ENCODE peak calls at places on chromosomes 3 and 15, in eight cellular contexts. C is Calu3, W is GM13977, A is PC-3, Q is choroid plexus epithelial cell, Y is endothelial cell of umbilical vein, R is prostate gland, J is uterus. K is an unnamed sample.

GRCh38 chr15:65829150-65829764 is 37.2 kb upstream of the DENND4A start:
- DNase-seq in Y (peak), A (peak), W (peak), J (no peak), C (peak), Q (peak), R (no peak), K (peak)

GRCh38 chr15:46442196-46442595 is 807.4 kb downstream of the SQOR start:
- DNase-seq in Q (no peak), J (no peak), A (peak), C (no peak), R (no peak), W (no peak), Y (no peak), K (no peak)

GRCh38 chr3:184697845-184698244 is 14.0 kb downstream of the MAGEF1 start:
- DNase-seq in Q (no peak), Y (no peak), J (no peak), R (no peak), C (no peak), A (no peak), W (no peak), K (no peak)

GRCh38 chr15:40309344-40309862 is 1.7 kb upstream of the PLCB2 start:
- DNase-seq in A (no peak), R (no peak), W (no peak), Q (no peak), Y (no peak), C (no peak), J (no peak), K (no peak)

GRCh38 chr15:98070132-98070531 is 109.6 kb downstream of the ARRDC4 start:
- DNase-seq in R (no peak), C (no peak), W (no peak), Q (peak), A (no peak), J (no peak), Y (no peak), K (no peak)

GRCh38 chr3:99119312-99119810 is 217.9 kb upstream of the DCBLD2 start:
- DNase-seq in A (peak), J (no peak), C (no peak), W (no peak), Y (peak), Q (peak), R (no peak), K (no peak)

GRCh38 chr3:169311366-169311765 is 352.1 kb downstream of the MECOM start:
- DNase-seq in C (no peak), Y (peak), R (no peak), Q (no peak), A (no peak), W (no peak), J (no peak), K (no peak)

GRCh38 chr15:91696981-91697380 is 156.5 kb upstream of the SLCO3A1 start:
- DNase-seq in C (no peak), Y (no peak), R (no peak), J (no peak), W (no peak), Q (no peak), A (no peak), K (no peak)

GRCh38 chr15:69956417-69956816 is 141.3 kb downstream of the TLE3 start:
- DNase-seq in A (no peak), W (no peak), C (no peak), R (no peak), Y (no peak), Q (no peak), J (no peak), K (no peak)

GRCh38 chr15:60353245-60353940 is 44.4 kb downstream of the ANXA2 start:
- DNase-seq in Y (no peak), W (no peak), R (no peak), Q (peak), A (peak), C (no peak), J (no peak), K (no peak)

GRCh38 chr3:171526146-171526545 is 65.9 kb upstream of the TNIK start:
- DNase-seq in J (no peak), Y (no peak), C (no peak), W (no peak), Q (peak), A (peak), R (no peak), K (no peak)

GRCh38 chr3:34382859-34383258 is 584.4 kb downstream of the PDCD6IP start:
- DNase-seq in W (no peak), A (peak), Y (no peak), R (no peak), J (no peak), C (no peak), Q (no peak), K (no peak)

GRCh38 chr3:172398484-172398883 is 49.8 kb downstream of the GHSR start:
- DNase-seq in C (no peak), W (no peak), R (no peak), A (no peak), Y (no peak), J (no peak), Q (no peak), K (no peak)

GRCh38 chr3:62151591-62151990 is 221.8 kb downstream of the FEZF2 start:
- DNase-seq in R (no peak), Y (no peak), Q (no peak), A (no peak), W (no peak), J (no peak), C (no peak), K (no peak)

GRCh38 chr15:66650433-66650832 is 51.6 kb upstream of the SMAD6 start:
- DNase-seq in R (no peak), Q (no peak), W (no peak), A (no peak), C (no peak), Y (peak), J (peak), K (no peak)

GRCh38 chr3:159174715-159175390 is 373.0 kb downstream of the MFSD1 start:
- DNase-seq in Y (no peak), R (no peak), J (no peak), Q (no peak), A (peak), C (no peak), W (no peak), K (no peak)

GRCh38 chr15:98177950-98178848 is 217.7 kb downstream of the ARRDC4 start:
- DNase-seq in Y (peak), W (peak), Q (peak), J (peak), C (peak), A (peak), R (peak), K (peak)

GRCh38 chr15:66872394-66872793 is 170.4 kb downstream of the SMAD6 start:
- DNase-seq in Q (peak), J (no peak), W (no peak), C (no peak), A (no peak), Y (no peak), R (no peak), K (no peak)

GRCh38 chr3:9251055-9251786 is 1.8 kb upstream of the SRGAP3 start:
- DNase-seq in Y (no peak), R (no peak), Q (peak), W (no peak), J (no peak), A (no peak), C (no peak), K (no peak)

GRCh38 chr3:123528130-123528529 is 56.7 kb downstream of the HACD2 start:
- DNase-seq in Q (no peak), Y (no peak), C (no peak), W (no peak), R (no peak), J (no peak), A (no peak), K (no peak)

GRCh38 chr3:32630266-32630665 is 54.7 kb upstream of the CNOT10 start:
- DNase-seq in R (no peak), Q (peak), Y (no peak), J (no peak), A (peak), W (no peak), C (peak), K (no peak)

GRCh38 chr15:56715220-56715619 is 18.1 kb downstream of the ZNF280D start:
- DNase-seq in C (no peak), W (no peak), Y (no peak), Q (no peak), R (no peak), A (no peak), J (no peak), K (no peak)

GRCh38 chr3:148309390-148310035 is 388.2 kb upstream of the AGTR1 start:
- DNase-seq in J (no peak), Y (peak), C (peak), A (peak), R (no peak), W (peak), Q (peak), K (peak)

GRCh38 chr3:175105066-175105465 is 245.9 kb downstream of the NAALADL2 start:
- DNase-seq in R (no peak), Q (peak), A (peak), W (no peak), C (no peak), J (no peak), Y (peak), K (no peak)

GRCh38 chr3:129612350-129613204 is 6.1 kb upstream of the PLXND1 start:
- DNase-seq in C (no peak), W (no peak), A (peak), R (no peak), J (peak), Y (no peak), Q (no peak), K (no peak)

GRCh38 chr3:49177073-49177472 is 5.7 kb downstream of the KLHDC8B start:
- DNase-seq in J (no peak), R (no peak), A (no peak), Q (no peak), Y (no peak), C (no peak), W (no peak), K (no peak)

GRCh38 chr15:77186518-77187095 is 115.7 kb upstream of the TSPAN3 start:
- DNase-seq in Y (peak), R (no peak), J (no peak), C (peak), W (peak), A (peak), Q (peak), K (peak)

GRCh38 chr3:40306336-40306735 is 3.2 kb upstream of the EIF1B start:
- DNase-seq in C (no peak), R (no peak), J (no peak), A (no peak), Y (no peak), W (no peak), Q (no peak), K (no peak)

GRCh38 chr3:126351086-126351770 is 6.0 kb downstream of the KLF15 start:
- DNase-seq in J (peak), W (no peak), Q (no peak), Y (no peak), A (no peak), C (no peak), R (no peak), K (no peak)

GRCh38 chr3:127408684-127409420 is 121.0 kb upstream of the PRR20G start:
- DNase-seq in Y (no peak), J (no peak), A (no peak), R (no peak), C (peak), W (no peak), Q (no peak), K (no peak)

GRCh38 chr15:69170597-69170996 is 10.2 kb downstream of the GLCE start:
- DNase-seq in A (no peak), C (no peak), Y (peak), J (no peak), Q (no peak), R (no peak), W (no peak), K (no peak)

DNA sequence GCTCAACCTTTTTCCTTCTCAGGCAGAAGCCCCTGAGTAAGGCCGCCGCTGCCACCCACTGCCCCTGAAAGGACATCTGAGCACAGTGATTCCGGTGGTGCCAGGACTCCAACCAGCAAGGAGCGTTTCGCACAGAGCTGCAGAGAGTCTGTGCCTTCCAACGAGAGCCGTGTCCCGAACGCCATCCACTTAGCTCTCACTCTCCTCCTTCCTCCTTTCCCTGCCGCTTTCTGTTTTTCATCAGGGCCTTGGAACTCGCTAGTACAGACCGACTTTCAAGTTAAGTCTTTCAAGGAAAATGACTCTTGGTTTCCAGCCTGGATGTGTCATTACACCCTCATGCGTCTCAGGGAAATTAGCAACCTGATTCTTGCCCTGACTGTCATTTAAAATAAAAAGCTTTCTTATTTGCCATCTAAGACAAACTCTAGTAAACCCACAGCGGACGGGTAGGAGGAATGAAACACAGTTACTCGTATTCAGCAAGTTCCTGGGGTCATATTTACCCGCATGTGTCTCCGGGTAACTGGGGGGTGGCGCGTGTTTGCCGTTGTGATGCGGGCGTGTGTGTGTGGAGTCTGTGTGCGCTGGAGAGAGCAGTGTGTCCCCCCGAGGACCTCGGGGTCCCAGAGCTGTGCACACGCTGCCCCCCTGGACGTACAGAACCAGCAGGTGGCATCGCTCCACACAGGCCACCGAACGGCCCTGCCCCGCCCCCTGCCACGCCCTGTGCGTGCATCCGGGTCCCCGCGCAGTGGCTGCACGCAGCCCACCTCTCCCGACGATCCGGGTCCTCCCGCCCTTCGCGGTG is 30.4 kb upstream of the ALDH1A3 start:
- DNase-seq in C (peak), R (peak), Q (peak), J (peak), Y (peak), W (peak), A (peak), K (peak)
- TF ChIP-seq CTCF in C (peak), R (peak), Q (no peak), J (no peak), Y (no peak), W (peak), A (peak), K (peak)

GRCh38 chr3:45906681-45907220 is 20.4 kb downstream of the CCR9 start:
- DNase-seq in Y (peak), J (no peak), R (no peak), Q (peak), A (peak), C (no peak), W (no peak), K (no peak)
- TF ChIP-seq CTCF in Y (peak), J (peak), R (no peak), Q (peak), A (peak), C (peak), W (peak), K (peak)

GRCh38 chr3:72584262-72584661 is 264.0 kb downstream of the SHQ1 start:
- DNase-seq in J (no peak), A (no peak), Y (no peak), C (no peak), R (no peak), Q (no peak), W (no peak), K (no peak)

GRCh38 chr3:72582963-72583362 is 265.3 kb downstream of the SHQ1 start:
- DNase-seq in Q (no peak), Y (no peak), R (no peak), J (no peak), W (no peak), C (no peak), A (no peak), K (no peak)

GRCh38 chr3:72590732-72591192 is 257.5 kb downstream of the SHQ1 start:
- DNase-seq in W (no peak), J (no peak), Y (no peak), Q (no peak), R (no peak), C (no peak), A (no peak), K (no peak)

GRCh38 chr3:72586694-72587093 is 261.6 kb downstream of the SHQ1 start:
- DNase-seq in A (no peak), J (no peak), Q (no peak), W (no peak), C (no peak), R (no peak), Y (no peak), K (no peak)

DNA sequence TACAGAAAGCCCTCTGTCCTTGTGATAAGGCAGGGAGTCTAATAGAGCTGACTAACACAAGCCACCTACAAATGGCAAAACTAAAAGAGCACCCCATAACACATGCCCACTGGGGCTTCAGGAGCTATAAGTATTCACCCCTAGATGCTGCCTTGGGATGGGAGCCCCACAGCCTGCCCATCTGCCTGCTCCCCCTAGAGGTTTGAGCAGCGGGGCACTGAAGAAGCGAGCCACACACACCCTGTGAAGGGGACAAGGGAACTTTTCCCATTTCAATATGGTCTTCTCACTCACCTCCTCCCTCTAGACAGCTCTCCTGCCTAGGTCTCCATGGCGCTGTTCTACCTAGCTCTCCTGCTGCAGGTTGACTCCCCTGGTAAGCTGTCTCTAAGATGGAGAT is 261.0 kb downstream of the SHQ1 start:
- DNase-seq in J (no peak), R (no peak), Q (no peak), Y (no peak), A (no peak), C (no peak), W (no peak), K (no peak)
- TF ChIP-seq CTCF in J (no peak), R (no peak), Q (no peak), Y (no peak), A (no peak), C (no peak), W (peak), K (no peak)

DNA sequence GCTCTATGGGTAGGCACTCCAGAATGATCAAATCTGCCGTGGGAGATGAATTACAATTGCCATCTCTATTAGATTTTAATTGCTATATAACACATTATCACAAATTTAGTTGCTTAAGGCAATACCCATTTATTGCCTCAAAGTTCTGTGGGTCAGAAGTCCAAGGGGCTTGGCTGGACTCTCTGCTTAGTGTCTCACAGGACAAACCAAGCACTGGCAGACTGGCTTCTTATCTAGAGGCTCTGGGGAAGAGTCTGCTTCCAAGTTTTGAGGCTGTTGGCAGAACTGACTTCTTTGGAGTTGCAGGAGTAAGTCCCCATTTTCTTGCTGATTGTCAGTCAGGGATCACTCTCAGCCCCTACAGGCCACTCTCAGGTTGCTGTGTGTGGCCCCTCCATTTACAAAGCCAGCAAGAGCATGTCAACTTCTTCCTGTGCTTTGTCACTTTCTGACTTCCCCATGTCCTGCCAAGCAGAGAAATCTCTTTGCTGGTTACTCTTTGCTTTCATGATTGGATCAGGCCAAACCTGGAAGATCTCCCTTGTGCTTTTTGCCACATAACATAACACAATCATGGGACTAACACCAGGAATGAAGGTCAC is 93.5 kb upstream of the PRICKLE2 start:
- DNase-seq in J (no peak), C (no peak), R (no peak), Q (no peak), Y (no peak), W (no peak), A (no peak), K (no peak)
- TF ChIP-seq CTCF in J (no peak), C (no peak), R (no peak), Q (no peak), Y (no peak), W (no peak), A (no peak), K (no peak)

GRCh38 chr3:193825617-193826016 is 232.6 kb downstream of the OPA1 start:
- DNase-seq in W (no peak), Y (no peak), Q (no peak), A (no peak), J (no peak), C (no peak), R (no peak), K (no peak)
- TF ChIP-seq CTCF in W (no peak), Y (no peak), Q (no peak), A (no peak), J (no peak), C (no peak), R (no peak), K (no peak)

K was measured in GM20000.